ENCODE peak calls at places on chromosomes 1 and 21, in seven cellular contexts. R is HCT116, X is K562, F is GM12878, J is H1, E is HepG2, K is SK-N-SH. C is an unnamed sample.
A peak's percentile ranks its signal among the peaks of the same experiment; 100 is the strongest.

GRCh38 chr1:192998536-192998935 is 60.6 kb downstream of the UCHL5 start:
- DNase-seq in F (no peak), K (no peak), E (no peak), J (no peak), X (no peak), R (no peak), C (no peak)

GRCh38 chr1:203054184-203054583 is 27.9 kb downstream of the PPFIA4 start:
- DNase-seq in E (no peak), J (no peak), X (no peak), F (no peak), K (no peak), R (no peak), C (no peak)

GRCh38 chr1:95117207-95118018 is at the start of gene TLCD4:
- DNase-seq in J (peak; percentile 41), R (peak; percentile 35), X (peak; percentile 82), F (no peak), K (peak; percentile 88), E (peak; percentile 25), C (peak; percentile 78)

GRCh38 chr1:230822092-230822581 is 46.2 kb downstream of the C1orf198 start:
- DNase-seq in R (no peak), K (no peak), J (no peak), X (no peak), F (no peak), E (no peak), C (no peak)

GRCh38 chr21:44914176-44914874 is 6.4 kb downstream of the ITGB2 start:
- DNase-seq in K (no peak), J (no peak), F (no peak), E (peak; percentile 41), X (no peak), R (no peak), C (no peak)

GRCh38 chr1:172117800-172118199 is 276.5 kb downstream of the DNM3 start:
- DNase-seq in K (no peak), R (no peak), J (no peak), X (no peak), E (no peak), F (peak; percentile 65), C (no peak)

GRCh38 chr1:109906160-109906838 is 4.3 kb upstream of the CSF1 start:
- DNase-seq in E (no peak), X (no peak), J (no peak), K (no peak), F (peak; percentile 61), R (no peak), C (no peak)

GRCh38 chr1:235831148-235831547 is 35.6 kb downstream of the LYST start:
- DNase-seq in R (no peak), J (no peak), K (no peak), F (peak; percentile 35), E (no peak), X (no peak), C (no peak)

GRCh38 chr1:25549273-25550154 is 6.1 kb downstream of the LDLRAP1 start:
- DNase-seq in J (no peak), E (peak; percentile 53), R (peak; percentile 75), X (peak; percentile 95), F (peak; percentile 94), K (no peak), C (no peak)

GRCh38 chr1:216175714-216176113 is 247.5 kb downstream of the USH2A start:
- DNase-seq in R (no peak), J (peak; percentile 33), F (no peak), E (no peak), X (no peak), K (no peak), C (no peak)

GRCh38 chr1:77539510-77540142 is 142.8 kb downstream of the ZZZ3 start:
- DNase-seq in K (peak; percentile 64), R (no peak), J (no peak), E (no peak), X (no peak), F (no peak), C (no peak)
- TF ChIP-seq JUND in K (peak; percentile 43), R (no peak), J (no peak), E (no peak), X (no peak), F (no peak), C (no peak)

DNA sequence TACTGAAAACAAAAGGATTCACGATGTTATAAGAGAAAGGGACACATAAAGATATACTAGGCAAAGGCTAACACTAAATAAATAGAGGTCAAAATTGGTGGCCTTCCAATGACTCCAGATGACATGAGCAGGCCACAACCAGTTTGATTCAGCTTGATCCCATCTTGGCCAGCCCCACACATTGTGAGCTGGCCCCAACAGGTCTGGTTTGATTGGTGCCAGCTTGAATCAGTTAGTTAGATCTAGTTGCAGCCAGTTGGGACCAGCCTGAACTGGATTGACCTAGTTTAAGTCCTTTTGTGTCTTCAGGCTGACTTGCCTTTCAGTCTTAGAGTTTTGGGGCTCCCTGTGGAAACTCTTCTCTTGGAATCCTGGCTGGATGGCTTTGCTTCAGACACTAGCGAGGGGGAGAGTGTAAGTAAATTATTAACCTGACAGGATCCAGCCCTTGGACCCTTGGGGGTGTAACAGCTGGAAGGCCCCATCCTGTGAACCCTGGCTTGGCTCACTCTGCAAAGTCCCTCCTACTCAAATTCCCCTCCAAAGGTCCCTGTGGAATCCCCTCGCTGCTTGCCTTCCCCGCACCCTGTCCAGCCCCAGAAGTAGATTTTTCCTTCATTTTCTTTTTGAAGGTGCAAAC is 36.2 kb upstream of the POU3F1 start:
- DNase-seq in R (no peak), E (peak; percentile 73), K (no peak), J (no peak), X (no peak), F (no peak), C (no peak)
- TF ChIP-seq JUND in R (no peak), E (no peak), K (no peak), J (no peak), X (no peak), F (no peak), C (no peak)

GRCh38 chr1:86416343-86416742 is 7.6 kb upstream of the CLCA2 start:
- DNase-seq in J (no peak), E (no peak), R (no peak), K (no peak), F (no peak), X (no peak), C (no peak)
- TF ChIP-seq JUND in J (no peak), E (no peak), R (no peak), K (no peak), F (no peak), X (no peak), C (no peak)

GRCh38 chr1:60936052-60936619 is 146.2 kb upstream of the NFIA start:
- DNase-seq in J (no peak), K (no peak), E (no peak), X (no peak), F (no peak), R (no peak), C (no peak)

GRCh38 chr1:60935599-60935990 is 146.8 kb upstream of the NFIA start:
- DNase-seq in X (no peak), J (no peak), K (no peak), R (no peak), F (no peak), E (no peak), C (no peak)

GRCh38 chr1:60937720-60938119 is 144.6 kb upstream of the NFIA start:
- DNase-seq in J (no peak), E (no peak), R (no peak), K (no peak), F (no peak), X (no peak), C (no peak)

GRCh38 chr1:60942291-60942690 is 140.1 kb upstream of the NFIA start:
- DNase-seq in R (peak; percentile 12), J (no peak), X (no peak), F (no peak), K (no peak), E (no peak), C (peak; percentile 74)

GRCh38 chr1:60936943-60937342 is 145.4 kb upstream of the NFIA start:
- DNase-seq in F (no peak), K (no peak), J (no peak), E (no peak), R (no peak), X (no peak), C (no peak)
- TF ChIP-seq JUND in F (no peak), K (no peak), J (no peak), E (no peak), R (no peak), X (no peak), C (no peak)

GRCh38 chr1:222570837-222571236 is 18.9 kb downstream of the TAF1A start:
- DNase-seq in K (no peak), R (no peak), J (no peak), E (no peak), F (no peak), X (no peak), C (no peak)
- TF ChIP-seq JUND in K (no peak), R (no peak), J (no peak), E (no peak), F (no peak), X (no peak), C (no peak)

DNA sequence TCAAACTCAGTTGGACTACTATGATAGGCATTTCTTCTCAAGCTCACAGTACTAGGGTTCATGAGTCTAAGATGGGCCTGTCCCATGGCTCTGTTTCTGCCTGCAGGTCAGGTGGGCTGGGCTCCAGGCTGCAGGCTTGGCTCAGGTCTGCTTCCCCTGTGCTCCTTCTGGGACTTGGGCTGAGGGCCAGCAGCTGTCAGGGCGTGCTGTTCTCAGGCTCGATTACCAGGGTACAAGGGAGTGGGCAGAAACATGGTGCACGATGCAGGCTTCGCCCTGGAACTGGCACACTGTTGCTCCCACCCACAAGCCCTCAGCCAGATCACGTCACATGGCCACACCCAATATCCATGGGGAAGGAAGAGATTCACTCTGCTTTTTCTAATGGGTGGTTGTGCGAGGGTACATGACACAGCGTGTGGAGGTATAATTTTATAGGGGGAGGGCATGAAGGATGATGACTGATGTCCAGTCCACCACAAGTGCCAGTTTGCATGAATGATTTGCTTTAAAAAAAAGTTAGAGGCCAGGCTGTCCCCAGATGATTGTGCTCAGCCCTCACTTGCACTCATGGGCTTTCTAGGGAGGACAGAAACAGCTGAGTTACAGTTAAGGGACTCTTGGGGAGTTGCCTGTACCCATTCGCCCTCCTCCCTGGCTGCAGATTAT is 118.0 kb downstream of the ACTL8 start:
- DNase-seq in F (no peak), E (no peak), K (no peak), R (no peak), X (no peak), J (no peak), C (no peak)
- TF ChIP-seq JUND in F (no peak), E (no peak), K (no peak), R (no peak), X (no peak), J (no peak), C (no peak)